ENCODE peak calls at places on chromosomes 11 and 22, in ten cellular contexts. One of them, this sample, is unnamed.

GRCh38 chr22:32652609-32653008 is 148.9 kb upstream of the TIMP3 start:
- DNase-seq in breast epithelium: no peak
- DNase-seq in K562: peak
- DNase-seq in testis: no peak
- DNase-seq in uterus: no peak
- DNase-seq in A549: no peak
- DNase-seq in stomach: no peak
- DNase-seq in H54: no peak
- DNase-seq in GM12878: no peak
- DNase-seq in Peyer's patch: no peak
- DNase-seq in this sample: no peak

GRCh38 chr22:23526588-23527315 is 53.3 kb downstream of the IGLL1 start:
- DNase-seq in breast epithelium: no peak
- DNase-seq in K562: no peak
- DNase-seq in testis: no peak
- DNase-seq in uterus: no peak
- DNase-seq in A549: no peak
- DNase-seq in stomach: no peak
- DNase-seq in H54: no peak
- DNase-seq in GM12878: no peak
- DNase-seq in Peyer's patch: no peak
- DNase-seq in this sample: no peak

GRCh38 chr11:69293087-69293486 is 868 bp upstream of the MYEOV start:
- DNase-seq in breast epithelium: no peak
- DNase-seq in K562: no peak
- DNase-seq in testis: no peak
- DNase-seq in uterus: no peak
- DNase-seq in A549: peak
- DNase-seq in stomach: no peak
- DNase-seq in H54: no peak
- DNase-seq in GM12878: no peak
- DNase-seq in Peyer's patch: peak
- DNase-seq in this sample: peak

GRCh38 chr22:22857607-22858558 is 29.7 kb upstream of the IGLL5 start:
- DNase-seq in breast epithelium: no peak
- DNase-seq in K562: no peak
- DNase-seq in testis: no peak
- DNase-seq in uterus: no peak
- DNase-seq in A549: no peak
- DNase-seq in stomach: no peak
- DNase-seq in H54: no peak
- DNase-seq in GM12878: no peak
- DNase-seq in Peyer's patch: no peak
- DNase-seq in this sample: no peak

GRCh38 chr11:134474942-134475341 is 62.9 kb upstream of the B3GAT1 start:
- DNase-seq in breast epithelium: no peak
- DNase-seq in K562: no peak
- DNase-seq in testis: no peak
- DNase-seq in uterus: no peak
- DNase-seq in A549: no peak
- DNase-seq in stomach: no peak
- DNase-seq in H54: no peak
- DNase-seq in GM12878: no peak
- DNase-seq in Peyer's patch: peak
- DNase-seq in this sample: no peak

GRCh38 chr22:17897864-17898263 is 123.6 kb upstream of the BID start:
- DNase-seq in breast epithelium: no peak
- DNase-seq in K562: no peak
- DNase-seq in testis: no peak
- DNase-seq in uterus: no peak
- DNase-seq in A549: no peak
- DNase-seq in stomach: no peak
- DNase-seq in H54: no peak
- DNase-seq in GM12878: no peak
- DNase-seq in Peyer's patch: no peak
- DNase-seq in this sample: no peak

GRCh38 chr11:69044111-69045013 is 4.4 kb upstream of the TPCN2 start:
- DNase-seq in breast epithelium: peak
- DNase-seq in K562: no peak
- DNase-seq in testis: peak
- DNase-seq in uterus: peak
- DNase-seq in A549: peak
- DNase-seq in stomach: peak
- DNase-seq in H54: peak
- DNase-seq in GM12878: no peak
- DNase-seq in Peyer's patch: peak
- DNase-seq in this sample: peak

GRCh38 chr11:67563354-67564114 is 20.1 kb upstream of the GSTP1 start:
- DNase-seq in breast epithelium: no peak
- DNase-seq in K562: no peak
- DNase-seq in testis: peak
- DNase-seq in uterus: peak
- DNase-seq in A549: peak
- DNase-seq in stomach: peak
- DNase-seq in H54: no peak
- DNase-seq in GM12878: no peak
- DNase-seq in Peyer's patch: peak
- DNase-seq in this sample: no peak

GRCh38 chr11:1298695-1299492 is 10.5 kb downstream of the TOLLIP start:
- DNase-seq in breast epithelium: peak
- DNase-seq in K562: no peak
- DNase-seq in testis: peak
- DNase-seq in uterus: peak
- DNase-seq in A549: peak
- DNase-seq in stomach: peak
- DNase-seq in H54: no peak
- DNase-seq in GM12878: no peak
- DNase-seq in Peyer's patch: peak
- DNase-seq in this sample: peak

GRCh38 chr11:95084509-95084908 is 5.1 kb upstream of the ENDOD1 start:
- DNase-seq in breast epithelium: no peak
- DNase-seq in K562: no peak
- DNase-seq in testis: no peak
- DNase-seq in uterus: no peak
- DNase-seq in A549: no peak
- DNase-seq in stomach: no peak
- DNase-seq in H54: no peak
- DNase-seq in GM12878: no peak
- DNase-seq in Peyer's patch: no peak
- DNase-seq in this sample: no peak

GRCh38 chr22:26805131-26805530 is 147.7 kb downstream of the MIAT start:
- DNase-seq in breast epithelium: no peak
- DNase-seq in K562: no peak
- DNase-seq in testis: no peak
- DNase-seq in uterus: no peak
- DNase-seq in A549: no peak
- DNase-seq in stomach: no peak
- DNase-seq in H54: peak
- DNase-seq in GM12878: no peak
- DNase-seq in Peyer's patch: no peak
- DNase-seq in this sample: no peak

GRCh38 chr11:15901046-15901445 is 455.3 kb downstream of the SOX6 start:
- DNase-seq in breast epithelium: no peak
- DNase-seq in K562: no peak
- DNase-seq in testis: peak
- DNase-seq in uterus: no peak
- DNase-seq in A549: no peak
- DNase-seq in stomach: no peak
- DNase-seq in H54: no peak
- DNase-seq in GM12878: no peak
- DNase-seq in Peyer's patch: no peak
- DNase-seq in this sample: no peak

GRCh38 chr11:15897211-15897960 is 459.0 kb downstream of the SOX6 start:
- DNase-seq in breast epithelium: no peak
- DNase-seq in K562: no peak
- DNase-seq in testis: no peak
- DNase-seq in uterus: no peak
- DNase-seq in A549: peak
- DNase-seq in stomach: no peak
- DNase-seq in H54: no peak
- DNase-seq in GM12878: no peak
- DNase-seq in Peyer's patch: no peak
- DNase-seq in this sample: no peak

GRCh38 chr11:15893080-15893492 is 463.3 kb downstream of the SOX6 start:
- DNase-seq in breast epithelium: no peak
- DNase-seq in K562: no peak
- DNase-seq in testis: no peak
- DNase-seq in uterus: no peak
- DNase-seq in A549: no peak
- DNase-seq in stomach: no peak
- DNase-seq in H54: no peak
- DNase-seq in GM12878: no peak
- DNase-seq in Peyer's patch: no peak
- DNase-seq in this sample: no peak

GRCh38 chr11:15896026-15896425 is 460.3 kb downstream of the SOX6 start:
- DNase-seq in breast epithelium: no peak
- DNase-seq in K562: no peak
- DNase-seq in testis: no peak
- DNase-seq in uterus: no peak
- DNase-seq in A549: no peak
- DNase-seq in stomach: no peak
- DNase-seq in H54: no peak
- DNase-seq in GM12878: no peak
- DNase-seq in Peyer's patch: no peak
- DNase-seq in this sample: no peak

DNA sequence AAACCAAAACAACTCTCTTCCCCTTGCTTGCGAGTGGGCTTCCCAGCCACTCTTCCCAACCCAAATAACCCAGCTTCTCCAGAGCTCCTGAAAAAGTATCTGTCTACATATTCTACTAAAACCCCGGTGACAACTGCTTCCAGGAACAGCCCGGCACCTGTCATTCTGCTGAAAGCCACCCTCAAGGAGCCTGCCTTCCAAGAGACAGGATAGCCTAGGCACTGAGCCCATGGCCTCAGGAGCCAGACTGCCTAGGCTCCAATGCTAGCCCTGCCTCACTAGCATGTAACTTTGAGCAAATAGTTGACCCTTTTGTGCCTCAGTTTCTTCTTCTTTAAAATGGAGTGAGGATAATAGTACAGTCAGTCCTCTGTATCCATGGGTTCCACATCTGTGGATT is 459.8 kb downstream of the SOX6 start:
- DNase-seq in breast epithelium: no peak
- DNase-seq in K562: no peak
- DNase-seq in testis: no peak
- DNase-seq in uterus: no peak
- DNase-seq in A549: no peak
- DNase-seq in stomach: no peak
- DNase-seq in H54: no peak
- DNase-seq in GM12878: no peak
- DNase-seq in Peyer's patch: no peak
- DNase-seq in this sample: no peak
- TF ChIP-seq POLR2A in breast epithelium: no peak
- TF ChIP-seq POLR2A in K562: no peak
- TF ChIP-seq POLR2A in testis: no peak
- TF ChIP-seq POLR2A in uterus: no peak
- TF ChIP-seq POLR2A in A549: no peak
- TF ChIP-seq POLR2A in stomach: no peak
- TF ChIP-seq POLR2A in H54: no peak
- TF ChIP-seq POLR2A in GM12878: no peak
- TF ChIP-seq POLR2A in Peyer's patch: no peak
- TF ChIP-seq POLR2A in this sample: no peak

GRCh38 chr11:206002-206384 is 1.2 kb downstream of the BET1L start:
- DNase-seq in breast epithelium: peak
- DNase-seq in K562: no peak
- DNase-seq in testis: peak
- DNase-seq in uterus: peak
- DNase-seq in A549: no peak
- DNase-seq in stomach: peak
- DNase-seq in H54: no peak
- DNase-seq in GM12878: no peak
- DNase-seq in Peyer's patch: no peak
- DNase-seq in this sample: no peak

GRCh38 chr11:208917-209260 is 1.4 kb downstream of the RIC8A start:
- DNase-seq in breast epithelium: no peak
- DNase-seq in K562: no peak
- DNase-seq in testis: peak
- DNase-seq in uterus: peak
- DNase-seq in A549: no peak
- DNase-seq in stomach: no peak
- DNase-seq in H54: no peak
- DNase-seq in GM12878: no peak
- DNase-seq in Peyer's patch: no peak
- DNase-seq in this sample: no peak

GRCh38 chr11:208177-208916 is 839 bp downstream of the RIC8A start:
- DNase-seq in breast epithelium: peak
- DNase-seq in K562: peak
- DNase-seq in testis: peak
- DNase-seq in uterus: peak
- DNase-seq in A549: peak
- DNase-seq in stomach: peak
- DNase-seq in H54: peak
- DNase-seq in GM12878: no peak
- DNase-seq in Peyer's patch: peak
- DNase-seq in this sample: peak

GRCh38 chr11:206516-207212 is 535 bp downstream of the BET1L start:
- DNase-seq in breast epithelium: no peak
- DNase-seq in K562: peak
- DNase-seq in testis: peak
- DNase-seq in uterus: peak
- DNase-seq in A549: no peak
- DNase-seq in stomach: peak
- DNase-seq in H54: no peak
- DNase-seq in GM12878: no peak
- DNase-seq in Peyer's patch: peak
- DNase-seq in this sample: peak

GRCh38 chr11:207213-208176 is at the start of the genes BET1L and RIC8A:
- DNase-seq in breast epithelium: peak
- DNase-seq in K562: peak
- DNase-seq in testis: peak
- DNase-seq in uterus: peak
- DNase-seq in A549: peak
- DNase-seq in stomach: peak
- DNase-seq in H54: peak
- DNase-seq in GM12878: peak
- DNase-seq in Peyer's patch: peak
- DNase-seq in this sample: peak
- TF ChIP-seq POLR2A in breast epithelium: peak
- TF ChIP-seq POLR2A in K562: peak
- TF ChIP-seq POLR2A in testis: peak
- TF ChIP-seq POLR2A in uterus: peak
- TF ChIP-seq POLR2A in A549: peak
- TF ChIP-seq POLR2A in stomach: no peak
- TF ChIP-seq POLR2A in H54: peak
- TF ChIP-seq POLR2A in GM12878: peak
- TF ChIP-seq POLR2A in Peyer's patch: peak
- TF ChIP-seq POLR2A in this sample: peak

GRCh38 chr11:65859134-65859811 is 960 bp upstream of the MUS81 start:
- DNase-seq in breast epithelium: peak
- DNase-seq in K562: peak
- DNase-seq in testis: peak
- DNase-seq in uterus: peak
- DNase-seq in A549: peak
- DNase-seq in stomach: peak
- DNase-seq in H54: peak
- DNase-seq in GM12878: peak
- DNase-seq in Peyer's patch: peak
- DNase-seq in this sample: peak
- TF ChIP-seq POLR2A in breast epithelium: peak
- TF ChIP-seq POLR2A in K562: peak
- TF ChIP-seq POLR2A in testis: peak
- TF ChIP-seq POLR2A in uterus: peak
- TF ChIP-seq POLR2A in A549: peak
- TF ChIP-seq POLR2A in stomach: no peak
- TF ChIP-seq POLR2A in H54: peak
- TF ChIP-seq POLR2A in GM12878: peak
- TF ChIP-seq POLR2A in Peyer's patch: peak
- TF ChIP-seq POLR2A in this sample: peak

GRCh38 chr11:57460017-57460755 is at the start of gene RTN4RL2:
- DNase-seq in breast epithelium: no peak
- DNase-seq in K562: peak
- DNase-seq in testis: peak
- DNase-seq in uterus: no peak
- DNase-seq in A549: peak
- DNase-seq in stomach: no peak
- DNase-seq in H54: peak
- DNase-seq in GM12878: no peak
- DNase-seq in Peyer's patch: no peak
- DNase-seq in this sample: peak
- TF ChIP-seq POLR2A in breast epithelium: no peak
- TF ChIP-seq POLR2A in K562: no peak
- TF ChIP-seq POLR2A in testis: no peak
- TF ChIP-seq POLR2A in uterus: no peak
- TF ChIP-seq POLR2A in A549: peak
- TF ChIP-seq POLR2A in stomach: no peak
- TF ChIP-seq POLR2A in H54: peak
- TF ChIP-seq POLR2A in GM12878: no peak
- TF ChIP-seq POLR2A in Peyer's patch: no peak
- TF ChIP-seq POLR2A in this sample: no peak